ENCODE peak calls at places on chromosomes 12 and 14, in four cellular contexts. M, G, K and V are unnamed samples.
A peak's percentile ranks its signal among the peaks of the same experiment; 100 is the strongest.

GRCh38 chr14:102817318-102817717 is 40.1 kb downstream of the TRAF3 start:
- DNase-seq in M (no peak), G (no peak), K (no peak), V (no peak)

GRCh38 chr12:15584366-15585041 is 204.7 kb downstream of the EPS8 start:
- DNase-seq in M (no peak), G (peak; percentile 64), K (no peak), V (no peak)

GRCh38 chr12:6345319-6346071 is 3.6 kb upstream of the TNFRSF1A start:
- DNase-seq in M (peak; percentile 97), G (peak; percentile 97), K (no peak), V (no peak)

GRCh38 chr14:52650774-52651173 is 44.6 kb downstream of the ERO1A start:
- DNase-seq in M (no peak), G (peak; percentile 13), K (no peak), V (no peak)

GRCh38 chr14:58969951-58970751 is 218.3 kb upstream of the DAAM1 start:
- DNase-seq in M (no peak), G (peak; percentile 17), K (no peak), V (no peak)

GRCh38 chr12:72368298-72368697 is 96.1 kb downstream of the TRHDE start:
- DNase-seq in M (no peak), G (no peak), K (no peak), V (no peak)

GRCh38 chr12:28699029-28699428 is 450.0 kb upstream of the FAR2 start:
- DNase-seq in M (no peak), G (no peak), K (no peak), V (no peak)

GRCh38 chr12:60872850-60873713 is 1277.3 kb downstream of the SLC16A7 start:
- DNase-seq in M (peak; percentile 60), G (no peak), K (no peak), V (no peak)

GRCh38 chr12:114799574-114800487 is 115.9 kb upstream of the TBX3 start:
- DNase-seq in M (no peak), G (peak; percentile 66), K (no peak), V (no peak)

GRCh38 chr12:117155278-117156060 is 34.8 kb downstream of the FBXO21 start:
- DNase-seq in M (peak; percentile 65), G (peak; percentile 46), K (peak; percentile 40), V (peak; percentile 73)

GRCh38 chr12:27535318-27535717 is 11.3 kb downstream of the PPFIBP1 start:
- DNase-seq in M (no peak), G (no peak), K (no peak), V (no peak)

GRCh38 chr12:52049286-52049685 is 2.0 kb upstream of the NR4A1 start:
- DNase-seq in M (no peak), G (no peak), K (no peak), V (no peak)

GRCh38 chr12:15208140-15208539 is 13.1 kb downstream of the RERG start:
- DNase-seq in M (no peak), G (peak; percentile 4), K (no peak), V (no peak)

GRCh38 chr14:23306412-23307145 is at the start of gene BCL2L2:
- DNase-seq in M (peak; percentile 97), G (peak; percentile 93), K (no peak), V (no peak)

GRCh38 chr12:25323774-25324086 is 73.0 kb upstream of the KRAS start:
- DNase-seq in M (no peak), G (no peak), K (no peak), V (no peak)

GRCh38 chr14:22653012-22653621 is 9.0 kb upstream of the OR6J1 start:
- DNase-seq in M (peak; percentile 71), G (peak; percentile 85), K (peak; percentile 10), V (peak; percentile 18)